ENCODE peak calls at places on chromosomes 2 and 18, in four cellular contexts. J is spleen, D is glutamatergic neuron, W is kidney. P is an unnamed sample.

GRCh38 chr2:105431367-105432088 is 32.7 kb upstream of the FHL2 start:
- DNase-seq in J (no peak), D (no peak), W (peak), P (no peak)

GRCh38 chr2:70124983-70125480 is 37.8 kb downstream of the PCBP1 start:
- DNase-seq in J (peak), D (peak), W (peak), P (peak)

GRCh38 chr2:169069341-169069740 is at the start of gene DHRS9:
- DNase-seq in J (peak), D (no peak), W (no peak), P (no peak)

GRCh38 chr18:27717816-27718215 is 459.1 kb downstream of the CDH2 start:
- DNase-seq in J (no peak), D (no peak), W (no peak), P (no peak)

GRCh38 chr2:100234141-100234540 is 88.2 kb downstream of the LONRF2 start:
- DNase-seq in J (no peak), D (no peak), W (no peak), P (no peak)

GRCh38 chr2:69437751-69438154 is 518 bp upstream of the NFU1 start:
- DNase-seq in J (no peak), D (no peak), W (no peak), P (no peak)

GRCh38 chr2:177998006-177998405 is 74.6 kb downstream of the PDE11A start:
- DNase-seq in J (no peak), D (no peak), W (no peak), P (no peak)

GRCh38 chr2:109322111-109322510 is 193.1 kb downstream of the SH3RF3 start:
- DNase-seq in J (no peak), D (no peak), W (peak), P (no peak)

GRCh38 chr2:200219400-200220113 is 86.9 kb upstream of the SPATS2L start:
- DNase-seq in J (no peak), D (no peak), W (no peak), P (no peak)

GRCh38 chr2:207037813-207038212 is 98.5 kb downstream of the CPO start:
- DNase-seq in J (no peak), D (no peak), W (no peak), P (no peak)

GRCh38 chr2:25228848-25229674 is 60.7 kb upstream of the POMC start:
- DNase-seq in J (no peak), D (peak), W (no peak), P (peak)

GRCh38 chr2:101087638-101088037 is 63.5 kb downstream of the TBC1D8 start:
- DNase-seq in J (no peak), D (no peak), W (no peak), P (no peak)

GRCh38 chr2:193837368-193837767 is 1642.6 kb upstream of the TMEFF2 start:
- DNase-seq in J (no peak), D (no peak), W (no peak), P (no peak)

GRCh38 chr2:106189764-106190468 is 4.2 kb downstream of the UXS1 start:
- DNase-seq in J (no peak), D (no peak), W (no peak), P (no peak)

GRCh38 chr18:50638623-50639398 is 78.9 kb downstream of the MAPK4 start:
- DNase-seq in J (no peak), D (no peak), W (no peak), P (no peak)

GRCh38 chr2:162582357-162582798 is 238.4 kb downstream of the GCA start:
- DNase-seq in J (no peak), D (no peak), W (no peak), P (no peak)

GRCh38 chr2:233098615-233099014 is 38.5 kb downstream of the INPP5D start:
- DNase-seq in J (peak), D (peak), W (no peak), P (peak)

GRCh38 chr2:200483729-200484198 is 26.1 kb downstream of the KCTD18 start:
- DNase-seq in J (no peak), D (peak), W (no peak), P (peak)

GRCh38 chr2:120886967-120887672 is 151.5 kb downstream of the GLI2 start:
- DNase-seq in J (no peak), D (no peak), W (no peak), P (no peak)

GRCh38 chr18:43587538-43588153 is 310.4 kb upstream of the SYT4 start:
- DNase-seq in J (no peak), D (no peak), W (no peak), P (no peak)

GRCh38 chr2:26298638-26299393 is 47.1 kb upstream of the SELENOI start:
- DNase-seq in J (peak), D (no peak), W (no peak), P (no peak)

GRCh38 chr2:204681412-204681811 is 136.1 kb downstream of the PARD3B start:
- DNase-seq in J (no peak), D (no peak), W (no peak), P (no peak)

GRCh38 chr2:152415231-152415642 is 80.3 kb downstream of the FMNL2 start:
- DNase-seq in J (no peak), D (no peak), W (no peak), P (no peak)

GRCh38 chr2:151238527-151239487 is 22.9 kb downstream of the RBM43 start:
- DNase-seq in J (no peak), D (peak), W (peak), P (peak)

GRCh38 chr2:223123859-223124610 is 72.0 kb downstream of the KCNE4 start:
- DNase-seq in J (no peak), D (no peak), W (no peak), P (no peak)

GRCh38 chr18:61554117-61554776 is 221.0 kb downstream of the CDH20 start:
- DNase-seq in J (peak), D (no peak), W (peak), P (no peak)

GRCh38 chr2:86286518-86286917 is 50.9 kb downstream of the REEP1 start:
- DNase-seq in J (no peak), D (no peak), W (no peak), P (no peak)

DNA sequence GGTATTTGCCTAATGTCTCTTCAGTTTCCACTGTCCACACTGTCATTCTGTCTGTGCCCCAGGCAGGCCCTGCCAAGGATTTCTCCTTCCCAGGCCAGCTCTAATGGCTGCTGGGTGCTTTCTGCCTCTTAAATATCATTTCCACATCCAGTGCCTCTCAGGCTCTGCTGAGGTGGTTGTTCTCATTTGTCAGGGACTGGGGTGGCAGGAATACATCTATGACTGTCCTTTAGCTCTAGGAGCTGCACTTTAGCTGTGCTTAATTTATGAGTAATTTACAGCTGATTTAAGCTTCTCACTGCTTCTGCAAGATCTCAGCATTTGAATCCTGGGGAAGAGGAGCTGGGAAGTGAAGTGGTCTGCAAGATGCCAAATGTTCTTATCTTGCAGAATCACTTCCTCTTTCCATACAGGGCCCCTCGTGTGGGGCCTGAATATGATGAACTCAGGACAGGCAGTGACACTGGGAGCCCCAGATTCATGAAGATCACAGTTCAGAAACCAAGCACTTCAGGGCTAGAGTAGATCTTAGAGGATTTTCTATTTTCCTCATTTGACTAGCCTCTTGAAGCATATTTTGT is 150.2 kb downstream of the FSHR start:
- DNase-seq in J (no peak), D (no peak), W (no peak), P (no peak)
- TF ChIP-seq CTCF in J (no peak), D (no peak), W (no peak), P (no peak)

GRCh38 chr2:72104821-72105588 is 42.7 kb downstream of the CYP26B1 start:
- DNase-seq in J (no peak), D (no peak), W (no peak), P (no peak)
- TF ChIP-seq CTCF in J (no peak), D (no peak), W (no peak), P (no peak)

DNA sequence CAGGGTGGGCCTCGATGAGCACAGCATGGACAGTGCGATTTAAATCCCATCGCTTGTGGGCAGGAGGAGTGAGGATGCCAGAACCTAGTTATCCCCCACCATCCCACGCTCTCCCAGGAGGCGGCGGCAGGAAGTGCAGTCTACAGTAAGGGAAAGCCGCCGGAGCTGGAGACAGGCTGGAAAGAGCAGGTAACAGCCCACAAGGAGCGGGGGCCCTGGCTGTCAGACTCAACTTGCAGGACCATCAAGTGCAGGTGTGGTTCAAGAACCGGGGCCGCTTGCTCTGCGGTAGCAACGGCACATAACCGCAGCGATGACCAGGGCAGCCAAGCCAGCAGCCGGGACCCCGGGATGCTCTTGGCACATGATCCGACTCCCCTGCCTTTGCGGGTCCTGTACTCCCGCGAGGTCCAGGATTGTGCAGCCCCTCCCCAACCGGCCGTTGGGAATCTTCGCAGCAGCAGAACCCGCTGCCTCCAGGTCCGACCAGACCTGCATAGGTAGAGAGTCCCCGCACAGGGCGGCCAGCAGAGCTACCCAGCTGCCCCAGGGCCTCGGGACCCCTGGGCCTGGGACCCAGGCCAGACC is 82.1 kb downstream of the BIN1 start:
- DNase-seq in J (peak), D (peak), W (peak), P (peak)
- TF ChIP-seq CTCF in J (no peak), D (peak), W (peak), P (no peak)

GRCh38 chr18:58402247-58402646 is 226.6 kb downstream of the ALPK2 start:
- DNase-seq in J (no peak), D (no peak), W (no peak), P (no peak)
- TF ChIP-seq CTCF in J (no peak), D (no peak), W (no peak), P (no peak)

DNA sequence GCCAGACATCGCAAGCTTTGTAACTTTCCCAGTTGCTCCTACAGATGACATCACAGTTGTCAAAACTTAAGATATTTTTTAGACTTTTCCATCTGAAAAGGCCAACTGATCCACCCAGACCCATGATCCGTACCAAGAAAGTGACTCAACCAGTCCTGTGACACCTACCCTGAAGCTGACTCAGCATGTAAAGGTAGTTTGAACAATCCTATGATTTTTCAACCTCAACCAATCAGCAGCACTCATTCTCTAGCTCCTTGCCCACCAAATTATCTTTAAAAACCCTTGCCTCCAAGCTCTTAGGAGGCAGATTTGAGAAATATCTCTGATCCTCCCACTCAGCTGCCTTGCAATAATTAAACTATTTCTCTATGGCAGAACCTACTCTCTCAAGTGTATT is 1686.7 kb upstream of the LRRTM1 start:
- DNase-seq in J (no peak), D (no peak), W (no peak), P (no peak)
- TF ChIP-seq CTCF in J (no peak), D (no peak), W (no peak), P (no peak)

DNA sequence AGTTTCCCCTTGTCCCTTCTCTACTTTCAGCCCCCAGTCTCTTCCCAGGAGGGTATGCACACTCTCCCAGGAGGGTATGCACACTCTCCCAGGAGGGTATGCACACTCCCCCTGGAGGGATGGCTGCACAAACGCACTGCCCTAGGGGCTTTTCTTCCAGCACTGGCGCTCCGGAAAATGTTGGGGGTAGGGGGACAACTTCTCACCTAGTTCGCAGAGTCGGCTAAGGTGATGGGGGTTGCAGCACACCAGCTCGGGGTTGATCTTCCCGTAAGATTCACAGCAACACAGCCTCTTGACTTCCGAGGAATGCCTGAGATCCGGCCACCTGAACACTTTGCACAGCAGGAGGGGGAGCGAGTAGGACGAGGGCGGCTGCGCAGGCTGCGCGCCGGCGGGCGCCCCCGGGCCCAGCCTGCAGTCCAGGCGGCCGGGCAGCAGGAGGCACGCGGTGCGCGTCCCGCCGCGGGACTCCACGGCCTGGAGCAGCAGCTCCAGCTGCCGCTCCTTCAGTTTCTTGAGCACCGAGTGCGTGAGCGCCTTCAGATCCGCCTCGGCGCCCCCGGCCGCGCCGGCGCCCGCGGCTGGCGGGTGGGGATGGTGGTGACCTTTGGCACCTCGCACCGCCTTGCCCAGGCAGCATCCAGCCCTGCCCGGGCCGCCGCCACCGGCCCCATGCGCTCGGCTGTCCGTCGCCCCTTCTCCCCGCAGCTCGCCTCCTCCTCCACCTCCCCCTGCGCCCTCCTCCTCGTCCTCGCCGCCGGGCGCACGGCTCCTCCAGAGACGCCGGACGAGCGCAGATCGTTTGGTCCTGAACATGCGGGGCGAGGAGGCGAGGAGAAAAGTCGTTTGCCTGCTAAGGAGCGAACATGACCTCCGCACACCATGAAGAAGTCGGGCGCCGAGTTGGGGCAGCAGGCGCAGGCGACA is 894 bp downstream of the SMAD7 start:
- DNase-seq in J (peak), D (peak), W (peak), P (peak)
- TF ChIP-seq CTCF in J (no peak), D (no peak), W (no peak), P (peak)

GRCh38 chr2:220893411-220893810 is 678.7 kb downstream of the EPHA4 start:
- DNase-seq in J (no peak), D (no peak), W (no peak), P (no peak)
- TF ChIP-seq CTCF in J (no peak), D (no peak), W (no peak), P (no peak)

P was measured in neural crest cell.